ENCODE peak calls at places on chromosomes 16 and 17, in four cellular contexts. One of them, this sample, is unnamed. For H3K36me3, the result is how much of the 10 kb centered on the place peaks cover.

GRCh38 chr17:81057079-81057730 is 22.3 kb downstream of the BAIAP2 start:
- DNase-seq in tibial artery: peak
- DNase-seq in CD8-positive, alpha-beta T cell: no peak
- DNase-seq in testis: peak
- DNase-seq in this sample: no peak

GRCh38 chr16:9089660-9090059 is 1.8 kb upstream of the HAPSTR1 start:
- DNase-seq in tibial artery: no peak
- DNase-seq in CD8-positive, alpha-beta T cell: no peak
- DNase-seq in testis: no peak
- DNase-seq in this sample: no peak

GRCh38 chr17:2564876-2565275 is 28.6 kb upstream of the PAFAH1B1 start:
- DNase-seq in tibial artery: no peak
- DNase-seq in CD8-positive, alpha-beta T cell: no peak
- DNase-seq in testis: peak
- DNase-seq in this sample: no peak

GRCh38 chr17:45101883-45102811 is 30.2 kb downstream of the PLCD3 start:
- DNase-seq in tibial artery: no peak
- DNase-seq in CD8-positive, alpha-beta T cell: no peak
- DNase-seq in testis: peak
- DNase-seq in this sample: no peak

GRCh38 chr16:47853635-47854034 is 302.2 kb downstream of the ABCC12 start:
- DNase-seq in tibial artery: no peak
- DNase-seq in CD8-positive, alpha-beta T cell: no peak
- DNase-seq in testis: no peak
- DNase-seq in this sample: no peak

GRCh38 chr16:77585852-77586251 is 136.5 kb upstream of the NUDT7 start:
- DNase-seq in tibial artery: no peak
- DNase-seq in CD8-positive, alpha-beta T cell: no peak
- DNase-seq in testis: no peak
- DNase-seq in this sample: no peak

GRCh38 chr16:50372611-50373344 is 4.0 kb upstream of the BRD7 start:
- DNase-seq in tibial artery: peak
- DNase-seq in CD8-positive, alpha-beta T cell: no peak
- DNase-seq in testis: no peak
- DNase-seq in this sample: no peak

GRCh38 chr16:67770371-67770991 is 35.9 kb downstream of the RANBP10 start:
- DNase-seq in tibial artery: no peak
- DNase-seq in CD8-positive, alpha-beta T cell: no peak
- DNase-seq in testis: no peak
- DNase-seq in this sample: no peak

GRCh38 chr17:64327201-64327930 is 63.3 kb downstream of the PECAM1 start:
- DNase-seq in tibial artery: no peak
- DNase-seq in CD8-positive, alpha-beta T cell: no peak
- DNase-seq in testis: peak
- DNase-seq in this sample: no peak

GRCh38 chr17:32529604-32530003 is 42.8 kb downstream of the CDK5R1 start:
- DNase-seq in tibial artery: no peak
- DNase-seq in CD8-positive, alpha-beta T cell: no peak
- DNase-seq in testis: no peak
- DNase-seq in this sample: no peak

GRCh38 chr17:7590743-7591142 is 849 bp upstream of the SOX15 start:
- DNase-seq in tibial artery: no peak
- DNase-seq in CD8-positive, alpha-beta T cell: no peak
- DNase-seq in testis: no peak
- DNase-seq in this sample: no peak

GRCh38 chr17:76900723-76901122 is 32.5 kb downstream of the MGAT5B start:
- DNase-seq in tibial artery: no peak
- DNase-seq in CD8-positive, alpha-beta T cell: no peak
- DNase-seq in testis: no peak
- DNase-seq in this sample: no peak

GRCh38 chr17:57677301-57677700 is 67.8 kb downstream of the CCDC182 start:
- DNase-seq in tibial artery: no peak
- DNase-seq in CD8-positive, alpha-beta T cell: no peak
- DNase-seq in testis: no peak
- DNase-seq in this sample: no peak

GRCh38 chr16:77564791-77565390 is 130.1 kb upstream of the ADAMTS18 start:
- DNase-seq in tibial artery: no peak
- DNase-seq in CD8-positive, alpha-beta T cell: no peak
- DNase-seq in testis: no peak
- DNase-seq in this sample: no peak

GRCh38 chr16:85767569-85767968 is 16.7 kb upstream of the C16orf74 start:
- DNase-seq in tibial artery: no peak
- DNase-seq in CD8-positive, alpha-beta T cell: no peak
- DNase-seq in testis: no peak
- DNase-seq in this sample: no peak

GRCh38 chr17:75271233-75271954 is 363 bp upstream of the MIF4GD start:
- DNase-seq in tibial artery: peak
- DNase-seq in CD8-positive, alpha-beta T cell: peak
- DNase-seq in testis: peak
- DNase-seq in this sample: no peak

GRCh38 chr16:70662991-70663523 is 16.7 kb downstream of the IL34 start:
- DNase-seq in tibial artery: no peak
- DNase-seq in CD8-positive, alpha-beta T cell: no peak
- DNase-seq in testis: no peak
- DNase-seq in this sample: no peak

GRCh38 chr16:82184213-82184612 is 14.2 kb upstream of the MPHOSPH6 start:
- DNase-seq in tibial artery: no peak
- DNase-seq in CD8-positive, alpha-beta T cell: no peak
- DNase-seq in testis: no peak
- DNase-seq in this sample: no peak

GRCh38 chr17:9484789-9485188 is 90.8 kb downstream of the STX8 start:
- DNase-seq in tibial artery: no peak
- DNase-seq in CD8-positive, alpha-beta T cell: no peak
- DNase-seq in testis: no peak
- DNase-seq in this sample: no peak

GRCh38 chr16:1781758-1782407 is 488 bp downstream of the SPSB3 start:
- DNase-seq in tibial artery: no peak
- DNase-seq in CD8-positive, alpha-beta T cell: no peak
- DNase-seq in testis: no peak
- DNase-seq in this sample: no peak

GRCh38 chr16:47490471-47490870 is 29.3 kb downstream of the PHKB start:
- DNase-seq in tibial artery: no peak
- DNase-seq in CD8-positive, alpha-beta T cell: no peak
- DNase-seq in testis: no peak
- DNase-seq in this sample: no peak

GRCh38 chr17:74361613-74362391 is at the start of gene BTBD17:
- DNase-seq in tibial artery: no peak
- DNase-seq in CD8-positive, alpha-beta T cell: no peak
- DNase-seq in testis: peak
- DNase-seq in this sample: no peak

GRCh38 chr16:9820481-9821246 is 361.6 kb downstream of the GRIN2A start:
- DNase-seq in tibial artery: no peak
- DNase-seq in CD8-positive, alpha-beta T cell: no peak
- DNase-seq in testis: no peak
- DNase-seq in this sample: peak

GRCh38 chr16:89300311-89300975 is 82.9 kb downstream of the ZNF778 start:
- DNase-seq in tibial artery: no peak
- DNase-seq in CD8-positive, alpha-beta T cell: no peak
- DNase-seq in testis: peak
- DNase-seq in this sample: no peak

GRCh38 chr16:84648595-84649510 is 542 bp downstream of the KLHL36 start:
- DNase-seq in tibial artery: peak
- DNase-seq in CD8-positive, alpha-beta T cell: peak
- DNase-seq in testis: peak
- DNase-seq in this sample: no peak

GRCh38 chr17:78789663-78790181 is 7.6 kb upstream of the CYTH1 start:
- DNase-seq in tibial artery: peak
- DNase-seq in CD8-positive, alpha-beta T cell: peak
- DNase-seq in testis: peak
- DNase-seq in this sample: no peak

GRCh38 chr17:74134991-74135390 is 68.5 kb upstream of the RPL38 start:
- DNase-seq in tibial artery: no peak
- DNase-seq in CD8-positive, alpha-beta T cell: no peak
- DNase-seq in testis: no peak
- DNase-seq in this sample: no peak

GRCh38 chr17:20059728-20060188 is 50.6 kb downstream of the SPECC1 start:
- DNase-seq in tibial artery: no peak
- DNase-seq in CD8-positive, alpha-beta T cell: no peak
- DNase-seq in testis: no peak
- DNase-seq in this sample: no peak

GRCh38 chr16:46673320-46674013 is 15.5 kb downstream of the VPS35 start:
- DNase-seq in tibial artery: peak
- DNase-seq in CD8-positive, alpha-beta T cell: peak
- DNase-seq in testis: peak
- DNase-seq in this sample: peak

GRCh38 chr17:65173951-65174683 is 36.9 kb downstream of the RGS9 start:
- DNase-seq in tibial artery: no peak
- DNase-seq in CD8-positive, alpha-beta T cell: no peak
- DNase-seq in testis: no peak
- DNase-seq in this sample: no peak

GRCh38 chr17:58335061-58335731 is 6.6 kb upstream of the TSPOAP1 start:
- DNase-seq in tibial artery: no peak
- DNase-seq in CD8-positive, alpha-beta T cell: no peak
- DNase-seq in testis: peak
- DNase-seq in this sample: no peak

GRCh38 chr17:73203788-73204479 is 11.1 kb downstream of the COG1 start:
- DNase-seq in tibial artery: no peak
- DNase-seq in CD8-positive, alpha-beta T cell: peak
- DNase-seq in testis: no peak
- DNase-seq in this sample: no peak

GRCh38 chr17:44794699-44795413 is 35.2 kb downstream of the GJC1 start:
- DNase-seq in tibial artery: no peak
- DNase-seq in CD8-positive, alpha-beta T cell: no peak
- DNase-seq in testis: no peak
- DNase-seq in this sample: no peak

GRCh38 chr17:6986676-6987075 is 9.2 kb upstream of the ALOX12 start:
- DNase-seq in tibial artery: no peak
- DNase-seq in CD8-positive, alpha-beta T cell: no peak
- DNase-seq in testis: no peak
- DNase-seq in this sample: no peak

GRCh38 chr16:88533945-88534641 is 36.1 kb upstream of the ZC3H18 start:
- DNase-seq in tibial artery: peak
- DNase-seq in CD8-positive, alpha-beta T cell: peak
- DNase-seq in testis: peak
- DNase-seq in this sample: no peak

GRCh38 chr17:1948517-1948825 is 76.7 kb downstream of the RTN4RL1 start:
- DNase-seq in tibial artery: no peak
- DNase-seq in CD8-positive, alpha-beta T cell: no peak
- DNase-seq in testis: no peak
- DNase-seq in this sample: no peak

GRCh38 chr16:67844441-67844840 is 2.3 kb upstream of the NUTF2 start:
- DNase-seq in tibial artery: no peak
- DNase-seq in CD8-positive, alpha-beta T cell: no peak
- DNase-seq in testis: no peak
- DNase-seq in this sample: no peak

GRCh38 chr17:76873856-76874255 is 5.7 kb downstream of the MGAT5B start:
- DNase-seq in tibial artery: no peak
- DNase-seq in CD8-positive, alpha-beta T cell: no peak
- DNase-seq in testis: no peak
- DNase-seq in this sample: no peak

GRCh38 chr17:49696233-49696761 is 11.5 kb downstream of the SLC35B1 start:
- DNase-seq in tibial artery: no peak
- DNase-seq in CD8-positive, alpha-beta T cell: peak
- DNase-seq in testis: no peak
- DNase-seq in this sample: no peak

GRCh38 chr17:49700956-49701355 is 6.8 kb downstream of the SLC35B1 start:
- DNase-seq in tibial artery: no peak
- DNase-seq in CD8-positive, alpha-beta T cell: no peak
- DNase-seq in testis: no peak
- DNase-seq in this sample: no peak

GRCh38 chr17:49698005-49698404 is 9.8 kb downstream of the SLC35B1 start:
- DNase-seq in tibial artery: no peak
- DNase-seq in CD8-positive, alpha-beta T cell: no peak
- DNase-seq in testis: no peak
- DNase-seq in this sample: no peak

GRCh38 chr17:49703557-49704277 is 4.0 kb downstream of the SLC35B1 start:
- DNase-seq in tibial artery: no peak
- DNase-seq in CD8-positive, alpha-beta T cell: no peak
- DNase-seq in testis: peak
- DNase-seq in this sample: no peak

GRCh38 chr17:49699967-49700575 is 7.7 kb downstream of the SLC35B1 start:
- DNase-seq in tibial artery: no peak
- DNase-seq in CD8-positive, alpha-beta T cell: no peak
- DNase-seq in testis: no peak
- DNase-seq in this sample: no peak
- H3K36me3 ChIP-seq in tibial artery: half or more
- H3K36me3 ChIP-seq in CD8-positive, alpha-beta T cell: under half
- H3K36me3 ChIP-seq in testis: under half
- H3K36me3 ChIP-seq in this sample: under half

GRCh38 chr17:16050844-16051243 is 51.2 kb downstream of the TTC19 start:
- DNase-seq in tibial artery: no peak
- DNase-seq in CD8-positive, alpha-beta T cell: no peak
- DNase-seq in testis: no peak
- DNase-seq in this sample: no peak
- H3K36me3 ChIP-seq in tibial artery: half or more
- H3K36me3 ChIP-seq in CD8-positive, alpha-beta T cell: under half
- H3K36me3 ChIP-seq in testis: under half
- H3K36me3 ChIP-seq in this sample: under half

GRCh38 chr17:67920212-67920611 is 76.1 kb downstream of the C17orf58 start:
- DNase-seq in tibial artery: no peak
- DNase-seq in CD8-positive, alpha-beta T cell: no peak
- DNase-seq in testis: no peak
- DNase-seq in this sample: no peak

DNA sequence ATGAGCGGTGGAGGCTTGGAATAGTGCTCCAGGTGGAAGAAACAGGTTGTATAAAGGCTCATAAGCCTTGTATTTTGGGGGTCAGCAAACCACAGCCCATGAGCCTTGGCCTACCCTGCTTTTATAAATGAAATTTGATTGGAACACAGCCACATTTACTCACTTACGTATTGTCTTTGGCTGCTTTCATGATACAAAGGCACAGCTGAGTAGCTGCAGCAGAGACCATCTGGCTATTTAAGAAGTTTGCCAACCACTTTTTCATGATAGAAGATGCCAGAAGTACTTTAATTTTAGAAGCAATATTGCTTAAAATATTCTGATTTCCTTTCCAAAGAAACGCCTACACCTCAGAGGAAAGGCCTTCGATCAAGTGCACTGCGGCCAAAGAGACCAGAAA is 73.8 kb downstream of the C17orf58 start:
- DNase-seq in tibial artery: no peak
- DNase-seq in CD8-positive, alpha-beta T cell: no peak
- DNase-seq in testis: no peak
- DNase-seq in this sample: no peak
- H3K36me3 ChIP-seq in tibial artery: under half
- H3K36me3 ChIP-seq in CD8-positive, alpha-beta T cell: under half
- H3K36me3 ChIP-seq in testis: under half
- H3K36me3 ChIP-seq in this sample: under half

GRCh38 chr17:52237151-52237550 is 78.6 kb upstream of the CA10 start:
- DNase-seq in tibial artery: no peak
- DNase-seq in CD8-positive, alpha-beta T cell: no peak
- DNase-seq in testis: no peak
- DNase-seq in this sample: no peak

GRCh38 chr17:52244689-52245088 is 86.2 kb upstream of the CA10 start:
- DNase-seq in tibial artery: no peak
- DNase-seq in CD8-positive, alpha-beta T cell: no peak
- DNase-seq in testis: no peak
- DNase-seq in this sample: no peak

DNA sequence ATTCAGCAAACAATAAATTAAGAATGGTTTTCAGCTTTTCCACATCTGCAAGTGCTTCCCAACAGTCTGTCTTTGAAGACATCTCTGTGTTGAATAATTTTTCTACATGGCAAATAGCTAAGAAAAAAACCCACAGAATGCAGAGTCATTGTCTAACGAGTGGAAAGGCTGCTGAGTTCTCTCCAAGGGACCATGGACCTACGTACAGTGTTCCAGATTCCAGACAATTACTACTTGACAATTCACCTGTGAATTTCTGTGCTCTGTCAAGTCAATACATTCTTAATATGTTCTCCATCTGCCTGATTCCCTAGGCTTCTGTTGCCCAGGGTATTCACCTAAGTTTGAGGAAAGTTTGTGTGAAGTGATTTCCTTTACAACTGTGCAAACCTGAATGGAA is 83.8 kb upstream of the CA10 start:
- DNase-seq in tibial artery: no peak
- DNase-seq in CD8-positive, alpha-beta T cell: no peak
- DNase-seq in testis: no peak
- DNase-seq in this sample: no peak
- H3K36me3 ChIP-seq in tibial artery: under half
- H3K36me3 ChIP-seq in CD8-positive, alpha-beta T cell: under half
- H3K36me3 ChIP-seq in testis: under half
- H3K36me3 ChIP-seq in this sample: under half

This sample was measured in iPS DF 6.9.